ENCODE peak calls at places on chromosomes 16 and 17, in eight cellular contexts. F is neural progenitor cell; M is Caki2; Q is stimulated activated CD8-positive, alpha-beta memory T cell treated with anti-CD3 and anti-CD28 coated beads, Interleukin-7, amount 100 ng/mL, for 1 hour; Y is NCI-H460; A is choroid plexus epithelial cell; Z is RWPE1; L is epithelial cell of prostate. X is an unnamed sample.

GRCh38 chr16:11682655-11683096 is 14.4 kb downstream of the SNN start:
- DNase-seq in F (no peak), M (peak), Q (no peak), Y (no peak), A (peak), Z (peak), L (no peak), X (peak)

GRCh38 chr16:51937771-51938170 is 609.2 kb downstream of the TOX3 start:
- DNase-seq in F (no peak), M (no peak), Q (no peak), Y (no peak), A (peak), Z (no peak), L (no peak), X (no peak)

GRCh38 chr16:3982216-3982615 is 101.7 kb upstream of the CREBBP start:
- DNase-seq in F (no peak), M (no peak), Q (no peak), Y (no peak), A (no peak), Z (no peak), L (no peak), X (no peak)

GRCh38 chr17:6468051-6468790 is 24.0 kb downstream of the PIMREG start:
- DNase-seq in F (no peak), M (no peak), Q (no peak), Y (no peak), A (no peak), Z (no peak), L (no peak), X (no peak)

GRCh38 chr17:57582881-57583756 is 162.0 kb downstream of the CCDC182 start:
- DNase-seq in F (no peak), M (no peak), Q (no peak), Y (no peak), A (no peak), Z (no peak), L (no peak), X (no peak)

GRCh38 chr17:80254396-80255241 is 6.0 kb upstream of the RNF213 start:
- DNase-seq in F (no peak), M (peak), Q (no peak), Y (peak), A (peak), Z (peak), L (peak), X (peak)

GRCh38 chr16:77070683-77071082 is 120.3 kb upstream of the MON1B start:
- DNase-seq in F (no peak), M (no peak), Q (no peak), Y (no peak), A (no peak), Z (no peak), L (no peak), X (no peak)

GRCh38 chr17:48100591-48101011 is 677 bp downstream of the CBX1 start:
- DNase-seq in F (peak), M (peak), Q (no peak), Y (peak), A (peak), Z (peak), L (no peak), X (peak)

GRCh38 chr16:28933176-28933575 is 1.4 kb downstream of the CD19 start:
- DNase-seq in F (no peak), M (no peak), Q (no peak), Y (no peak), A (no peak), Z (no peak), L (no peak), X (no peak)

GRCh38 chr17:64437944-64438525 is 10.9 kb upstream of the MILR1 start:
- DNase-seq in F (no peak), M (no peak), Q (no peak), Y (no peak), A (no peak), Z (no peak), L (no peak), X (no peak)

GRCh38 chr16:74700206-74701040 is at the start of gene MLKL:
- DNase-seq in F (peak), M (peak), Q (peak), Y (peak), A (peak), Z (peak), L (no peak), X (peak)

GRCh38 chr17:44004077-44004760 is at the start of gene NAGS:
- DNase-seq in F (peak), M (no peak), Q (no peak), Y (no peak), A (no peak), Z (peak), L (no peak), X (peak)

GRCh38 chr16:85017603-85018002 is 6.3 kb upstream of the ZDHHC7 start:
- DNase-seq in F (no peak), M (no peak), Q (no peak), Y (no peak), A (no peak), Z (no peak), L (no peak), X (peak)

GRCh38 chr17:17131876-17132275 is 74.3 kb downstream of the PLD6 start:
- DNase-seq in F (no peak), M (no peak), Q (no peak), Y (no peak), A (no peak), Z (no peak), L (no peak), X (no peak)

GRCh38 chr17:933168-934083 is 46.1 kb downstream of the NXN start:
- DNase-seq in F (peak), M (peak), Q (no peak), Y (no peak), A (peak), Z (peak), L (no peak), X (peak)

GRCh38 chr17:81912441-81913309 is 1.5 kb upstream of the PCYT2 start:
- DNase-seq in F (no peak), M (peak), Q (no peak), Y (no peak), A (no peak), Z (peak), L (no peak), X (no peak)

GRCh38 chr17:61601297-61601696 is 10.3 kb upstream of the NACA2 start:
- DNase-seq in F (no peak), M (no peak), Q (no peak), Y (no peak), A (no peak), Z (no peak), L (no peak), X (no peak)

GRCh38 chr16:22763655-22764054 is 50.3 kb upstream of the HS3ST2 start:
- DNase-seq in F (no peak), M (no peak), Q (no peak), Y (no peak), A (no peak), Z (no peak), L (no peak), X (peak)

GRCh38 chr16:49504023-49504364 is 130.4 kb downstream of the C16orf78 start:
- DNase-seq in F (no peak), M (no peak), Q (no peak), Y (no peak), A (no peak), Z (no peak), L (no peak), X (no peak)

GRCh38 chr17:57739402-57740224 is 5.5 kb downstream of the CCDC182 start:
- DNase-seq in F (peak), M (peak), Q (no peak), Y (no peak), A (peak), Z (peak), L (no peak), X (peak)

GRCh38 chr16:85924675-85925074 is 25.7 kb downstream of the IRF8 start:
- DNase-seq in F (no peak), M (peak), Q (no peak), Y (no peak), A (no peak), Z (peak), L (peak), X (peak)

GRCh38 chr17:77619851-77620250 is 338.7 kb upstream of the TNRC6C start:
- DNase-seq in F (no peak), M (no peak), Q (no peak), Y (no peak), A (peak), Z (peak), L (no peak), X (peak)

X was measured in kidney tubule cell.